ENCODE peak calls at places on chromosomes 3 and 15, in seven cellular contexts. X, H, K, P, V, R and L are unnamed samples.

GRCh38 chr3:9485248-9485647 is 68.4 kb downstream of the LHFPL4 start:
- DNase-seq in X (no peak), H (no peak), K (no peak), P (no peak), V (no peak), R (no peak), L (no peak)

GRCh38 chr3:43759297-43759782 is 68.6 kb downstream of the ABHD5 start:
- DNase-seq in X (peak), H (no peak), K (peak), P (no peak), V (no peak), R (no peak), L (no peak)

GRCh38 chr3:73365756-73366397 is 258.9 kb downstream of the PDZRN3 start:
- DNase-seq in X (peak), H (peak), K (peak), P (no peak), V (no peak), R (no peak), L (no peak)

GRCh38 chr15:88657326-88658069 is 18.7 kb downstream of the ISG20 start:
- DNase-seq in X (no peak), H (no peak), K (no peak), P (no peak), V (peak), R (no peak), L (no peak)

GRCh38 chr15:90190606-90191343 is 10.4 kb upstream of the SEMA4B start:
- DNase-seq in X (no peak), H (no peak), K (no peak), P (no peak), V (peak), R (no peak), L (no peak)

GRCh38 chr15:38868326-38869114 is 303.9 kb upstream of the RASGRP1 start:
- DNase-seq in X (peak), H (no peak), K (peak), P (no peak), V (no peak), R (no peak), L (no peak)

GRCh38 chr15:74655424-74655823 is 39.8 kb downstream of the CLK3 start:
- DNase-seq in X (no peak), H (no peak), K (no peak), P (no peak), V (no peak), R (no peak), L (no peak)

GRCh38 chr3:146972726-146973125 is 367.6 kb upstream of the PLSCR5 start:
- DNase-seq in X (peak), H (no peak), K (peak), P (no peak), V (no peak), R (no peak), L (no peak)

GRCh38 chr15:68552344-68552743 is 26.4 kb upstream of the CORO2B start:
- DNase-seq in X (no peak), H (no peak), K (peak), P (no peak), V (no peak), R (no peak), L (no peak)

GRCh38 chr3:174329321-174329720 is 529.8 kb upstream of the NAALADL2 start:
- DNase-seq in X (peak), H (no peak), K (peak), P (no peak), V (no peak), R (no peak), L (no peak)

GRCh38 chr3:59108091-59108815 is 58.4 kb upstream of the CFAP20DC start:
- DNase-seq in X (no peak), H (no peak), K (no peak), P (no peak), V (no peak), R (no peak), L (no peak)

GRCh38 chr3:156551261-156551660 is 3.7 kb downstream of the SSR3 start:
- DNase-seq in X (peak), H (no peak), K (peak), P (no peak), V (no peak), R (no peak), L (no peak)

GRCh38 chr3:107685383-107685782 is 162.6 kb downstream of the BBX start:
- DNase-seq in X (no peak), H (no peak), K (no peak), P (no peak), V (no peak), R (no peak), L (no peak)

GRCh38 chr15:67018451-67018850 is 47.0 kb upstream of the SMAD3 start:
- DNase-seq in X (no peak), H (no peak), K (no peak), P (no peak), V (no peak), R (no peak), L (no peak)

GRCh38 chr3:126517986-126518778 is 609 bp upstream of the UROC1 start:
- DNase-seq in X (no peak), H (no peak), K (no peak), P (no peak), V (no peak), R (no peak), L (no peak)

GRCh38 chr3:72214065-72215048 is 429.4 kb upstream of the PROK2 start:
- DNase-seq in X (no peak), H (no peak), K (no peak), P (no peak), V (no peak), R (no peak), L (no peak)

GRCh38 chr3:112604536-112604935 is 36.4 kb downstream of the CCDC80 start:
- DNase-seq in X (peak), H (no peak), K (peak), P (no peak), V (no peak), R (no peak), L (no peak)

GRCh38 chr15:39171944-39172368 is 408.9 kb upstream of the THBS1 start:
- DNase-seq in X (peak), H (no peak), K (peak), P (no peak), V (no peak), R (no peak), L (peak)

GRCh38 chr3:114460459-114460858 is 166.6 kb downstream of the TIGIT start:
- DNase-seq in X (no peak), H (no peak), K (no peak), P (no peak), V (no peak), R (no peak), L (no peak)

GRCh38 chr3:14522129-14522691 is 17.9 kb downstream of the GRIP2 start:
- DNase-seq in X (no peak), H (peak), K (no peak), P (no peak), V (no peak), R (no peak), L (no peak)

GRCh38 chr15:53789654-53790053 is 30.2 kb upstream of the WDR72 start:
- DNase-seq in X (no peak), H (no peak), K (no peak), P (no peak), V (no peak), R (no peak), L (no peak)

GRCh38 chr3:62529230-62529629 is 155.9 kb upstream of the FEZF2 start:
- DNase-seq in X (no peak), H (peak), K (peak), P (no peak), V (no peak), R (no peak), L (peak)

GRCh38 chr3:163476179-163476578 is 1602.1 kb downstream of the SI start:
- DNase-seq in X (no peak), H (no peak), K (peak), P (no peak), V (no peak), R (no peak), L (no peak)

GRCh38 chr3:129182390-129183180 is 1.1 kb downstream of the CNBP start:
- DNase-seq in X (no peak), H (no peak), K (no peak), P (peak), V (no peak), R (no peak), L (no peak)

GRCh38 chr3:13648060-13648743 is 99.3 kb downstream of the FBLN2 start:
- DNase-seq in X (peak), H (peak), K (peak), P (peak), V (peak), R (peak), L (peak)

GRCh38 chr15:67105065-67105951 is 39.9 kb downstream of the SMAD3 start:
- DNase-seq in X (peak), H (no peak), K (peak), P (no peak), V (no peak), R (no peak), L (no peak)

GRCh38 chr3:149753717-149754116 is 1.4 kb upstream of the COMMD2 start:
- DNase-seq in X (no peak), H (no peak), K (no peak), P (no peak), V (no peak), R (no peak), L (no peak)

GRCh38 chr3:46285931-46286330 is 43.7 kb downstream of the CCR3 start:
- DNase-seq in X (no peak), H (no peak), K (no peak), P (no peak), V (no peak), R (no peak), L (no peak)

GRCh38 chr3:188534633-188535032 is 380.7 kb downstream of the LPP start:
- DNase-seq in X (no peak), H (no peak), K (no peak), P (no peak), V (no peak), R (no peak), L (no peak)

GRCh38 chr3:16448691-16449090 is 64.8 kb downstream of the RFTN1 start:
- DNase-seq in X (peak), H (peak), K (peak), P (peak), V (no peak), R (no peak), L (no peak)

GRCh38 chr15:57784081-57784488 is 77.6 kb downstream of the POLR2M start:
- DNase-seq in X (peak), H (peak), K (peak), P (no peak), V (no peak), R (no peak), L (no peak)

GRCh38 chr15:51917493-51917892 is 54.1 kb downstream of the LEO1 start:
- DNase-seq in X (no peak), H (no peak), K (no peak), P (no peak), V (no peak), R (no peak), L (peak)

GRCh38 chr3:160259589-160259988 is 34.4 kb downstream of the C3orf80 start:
- DNase-seq in X (no peak), H (no peak), K (no peak), P (no peak), V (no peak), R (no peak), L (no peak)

GRCh38 chr15:74726774-74727164 is 1.4 kb upstream of the CYP1A1 start:
- DNase-seq in X (no peak), H (peak), K (no peak), P (no peak), V (no peak), R (no peak), L (no peak)

GRCh38 chr3:14461748-14462324 is 59.4 kb downstream of the SLC6A6 start:
- DNase-seq in X (no peak), H (peak), K (peak), P (peak), V (peak), R (no peak), L (no peak)